ENCODE peak calls at places on chromosomes 4 and X, in seven cellular contexts. Q is hepatocyte; S is activated CD4-positive, alpha-beta T cell treated with anti-CD3 and anti-CD28 coated beads, Interleukin-2, amount 50 U/mL, for 4 hours; Y is HAP-1; M is choroid plexus epithelial cell; F is head of caudate nucleus; T is NCI-H1105. G is an unnamed sample.

GRCh38 chr4:119647558-119647957 is 19.0 kb upstream of the PDE5A start:
- DNase-seq in M (peak), Q (no peak), Y (no peak), S (no peak), F (no peak), T (no peak), G (no peak)

GRCh38 chr4:82901129-82901718 is 689 bp downstream of the THAP9 start:
- DNase-seq in M (no peak), S (no peak), Y (no peak), Q (no peak), F (no peak), T (no peak), G (no peak)

GRCh38 chrX:154761977-154762528 is 611 bp upstream of the DKC1 start:
- DNase-seq in Q (no peak), F (no peak), M (no peak), Y (no peak), T (peak), S (no peak), G (peak)

GRCh38 chr4:156970501-156971167 is 965 bp downstream of the PDGFC start:
- DNase-seq in S (no peak), T (peak), M (peak), Q (peak), Y (peak), F (peak), G (peak)

GRCh38 chr4:7295917-7296660 is 103.8 kb downstream of the SORCS2 start:
- DNase-seq in Y (no peak), F (peak), Q (peak), M (peak), S (no peak), T (no peak), G (no peak)

GRCh38 chr4:80615099-80615498 is 279.6 kb downstream of the CFAP299 start:
- DNase-seq in Y (no peak), M (no peak), T (no peak), F (no peak), Q (no peak), S (no peak), G (no peak)

GRCh38 chr4:41360214-41360910 is 103.6 kb downstream of the UCHL1 start:
- DNase-seq in Y (peak), S (no peak), M (peak), T (peak), Q (peak), F (peak), G (peak)

GRCh38 chrX:134457708-134458107 is 2.3 kb upstream of the HPRT1 start:
- DNase-seq in S (no peak), T (no peak), M (no peak), Y (no peak), Q (no peak), F (no peak), G (no peak)

GRCh38 chr4:143302526-143302925 is 34.1 kb upstream of the GAB1 start:
- DNase-seq in M (peak), Q (no peak), F (no peak), T (no peak), S (no peak), Y (no peak), G (no peak)

GRCh38 chr4:147465461-147465860 is 15.4 kb upstream of the EDNRA start:
- DNase-seq in F (no peak), Y (no peak), M (no peak), S (no peak), T (no peak), Q (no peak), G (no peak)

GRCh38 chr4:7842384-7843279 is 97.0 kb downstream of the AFAP1 start:
- DNase-seq in M (peak), S (no peak), F (no peak), Y (no peak), Q (peak), T (no peak), G (no peak)

GRCh38 chr4:80989921-80990544 is 40.5 kb upstream of the BMP3 start:
- DNase-seq in F (peak), Y (peak), S (no peak), M (peak), Q (peak), T (peak), G (peak)